ENCODE peak calls at places on chromosomes 6 and 20, in four cellular contexts. One of them, this sample, is unnamed.

GRCh38 chr20:33506576-33506975 is 16.7 kb downstream of the CBFA2T2 start:
- DNase-seq in HepG2: no peak
- DNase-seq in K562: no peak
- DNase-seq in GM12878: no peak
- DNase-seq in this sample: no peak

GRCh38 chr20:62030834-62031434 is 34.7 kb downstream of the TAF4 start:
- DNase-seq in HepG2: peak; percentile 51
- DNase-seq in K562: peak; percentile 20
- DNase-seq in GM12878: peak; percentile 59
- DNase-seq in this sample: no peak

GRCh38 chr6:82362868-82363267 is 749 bp upstream of the TPBG start:
- DNase-seq in HepG2: no peak
- DNase-seq in K562: no peak
- DNase-seq in GM12878: no peak
- DNase-seq in this sample: no peak

GRCh38 chr20:62570403-62570802 is 71.9 kb upstream of the SLCO4A1 start:
- DNase-seq in HepG2: no peak
- DNase-seq in K562: no peak
- DNase-seq in GM12878: no peak
- DNase-seq in this sample: no peak

GRCh38 chr20:61628901-61629300 is 376.8 kb downstream of the CDH4 start:
- DNase-seq in HepG2: no peak
- DNase-seq in K562: no peak
- DNase-seq in GM12878: no peak
- DNase-seq in this sample: no peak

GRCh38 chr6:45310118-45310788 is 17.9 kb upstream of the RUNX2 start:
- DNase-seq in HepG2: no peak
- DNase-seq in K562: no peak
- DNase-seq in GM12878: no peak
- DNase-seq in this sample: no peak

GRCh38 chr6:30156262-30156599 is 4.8 kb downstream of the TRIM10 start:
- DNase-seq in HepG2: peak; percentile 49
- DNase-seq in K562: peak; percentile 56
- DNase-seq in GM12878: no peak
- DNase-seq in this sample: peak; percentile 35

GRCh38 chr20:10965936-10966470 is 292.2 kb upstream of the JAG1 start:
- DNase-seq in HepG2: no peak
- DNase-seq in K562: no peak
- DNase-seq in GM12878: no peak
- DNase-seq in this sample: no peak

GRCh38 chr6:25318589-25318988 is 39.4 kb downstream of the CARMIL1 start:
- DNase-seq in HepG2: no peak
- DNase-seq in K562: no peak
- DNase-seq in GM12878: no peak
- DNase-seq in this sample: no peak

GRCh38 chr20:64246616-64247311 is 8.8 kb upstream of the PCMTD2 start:
- DNase-seq in HepG2: no peak
- DNase-seq in K562: no peak
- DNase-seq in GM12878: no peak
- DNase-seq in this sample: no peak

GRCh38 chr20:2133318-2134183 is 31.9 kb downstream of the STK35 start:
- DNase-seq in HepG2: no peak
- DNase-seq in K562: no peak
- DNase-seq in GM12878: peak; percentile 16
- DNase-seq in this sample: no peak

GRCh38 chr20:63943007-63943807 is 13.0 kb downstream of the UCKL1 start:
- DNase-seq in HepG2: no peak
- DNase-seq in K562: no peak
- DNase-seq in GM12878: no peak
- DNase-seq in this sample: no peak

GRCh38 chr20:10076126-10077080 is 41.6 kb downstream of the ANKEF1 start:
- DNase-seq in HepG2: no peak
- DNase-seq in K562: no peak
- DNase-seq in GM12878: no peak
- DNase-seq in this sample: no peak

GRCh38 chr6:154403803-154404202 is 47.2 kb upstream of the IPCEF1 start:
- DNase-seq in HepG2: no peak
- DNase-seq in K562: no peak
- DNase-seq in GM12878: no peak
- DNase-seq in this sample: no peak

GRCh38 chr6:104227502-104227901 is 632.2 kb downstream of the HACE1 start:
- DNase-seq in HepG2: no peak
- DNase-seq in K562: no peak
- DNase-seq in GM12878: no peak
- DNase-seq in this sample: no peak

GRCh38 chr6:44353336-44353735 is 10.9 kb downstream of the SPATS1 start:
- DNase-seq in HepG2: no peak
- DNase-seq in K562: no peak
- DNase-seq in GM12878: no peak
- DNase-seq in this sample: no peak

GRCh38 chr20:2752631-2753455 is 47.6 kb downstream of the CPXM1 start:
- DNase-seq in HepG2: peak; percentile 58
- DNase-seq in K562: peak; percentile 63
- DNase-seq in GM12878: no peak
- DNase-seq in this sample: peak; percentile 58

GRCh38 chr6:66825539-66825938 is 1118.5 kb upstream of the EYS start:
- DNase-seq in HepG2: no peak
- DNase-seq in K562: no peak
- DNase-seq in GM12878: no peak
- DNase-seq in this sample: no peak

GRCh38 chr6:38715016-38715809 is at the start of gene DNAH8:
- DNase-seq in HepG2: no peak
- DNase-seq in K562: no peak
- DNase-seq in GM12878: no peak
- DNase-seq in this sample: no peak

GRCh38 chr6:4125933-4126864 is 9.2 kb downstream of the ECI2 start:
- DNase-seq in HepG2: peak; percentile 84
- DNase-seq in K562: peak; percentile 46
- DNase-seq in GM12878: no peak
- DNase-seq in this sample: no peak

GRCh38 chr6:151052021-151052646 is 186.6 kb downstream of the MTHFD1L start:
- DNase-seq in HepG2: no peak
- DNase-seq in K562: no peak
- DNase-seq in GM12878: no peak
- DNase-seq in this sample: no peak

GRCh38 chr6:95959291-95959690 is 56.5 kb upstream of the FUT9 start:
- DNase-seq in HepG2: no peak
- DNase-seq in K562: no peak
- DNase-seq in GM12878: no peak
- DNase-seq in this sample: no peak

DNA sequence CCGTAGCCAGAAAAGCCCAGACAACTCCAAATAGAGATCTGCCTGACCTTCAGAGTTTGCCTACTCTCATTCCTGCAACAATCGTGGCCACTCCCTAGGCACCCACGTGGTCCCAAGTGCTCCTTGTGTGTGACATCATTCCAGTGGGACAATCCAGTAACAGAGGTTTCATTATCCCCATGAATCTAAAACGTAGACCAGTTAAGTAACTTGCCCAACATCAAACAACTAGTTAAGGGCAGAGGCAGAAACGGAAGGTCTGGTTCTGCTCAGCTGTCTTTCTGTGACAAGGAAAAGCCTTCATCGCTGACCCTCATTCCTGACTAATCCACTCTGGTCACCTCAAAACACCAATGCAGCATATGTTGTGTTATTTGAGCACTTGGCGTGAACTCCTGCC is 261.4 kb upstream of the JARID2 start:
- DNase-seq in HepG2: peak; percentile 36
- DNase-seq in K562: no peak
- DNase-seq in GM12878: no peak
- DNase-seq in this sample: peak; percentile 44
- TF ChIP-seq FOXM1 in HepG2: no peak
- TF ChIP-seq FOXM1 in K562: no peak
- TF ChIP-seq FOXM1 in GM12878: no peak
- TF ChIP-seq FOXM1 in this sample: no peak

DNA sequence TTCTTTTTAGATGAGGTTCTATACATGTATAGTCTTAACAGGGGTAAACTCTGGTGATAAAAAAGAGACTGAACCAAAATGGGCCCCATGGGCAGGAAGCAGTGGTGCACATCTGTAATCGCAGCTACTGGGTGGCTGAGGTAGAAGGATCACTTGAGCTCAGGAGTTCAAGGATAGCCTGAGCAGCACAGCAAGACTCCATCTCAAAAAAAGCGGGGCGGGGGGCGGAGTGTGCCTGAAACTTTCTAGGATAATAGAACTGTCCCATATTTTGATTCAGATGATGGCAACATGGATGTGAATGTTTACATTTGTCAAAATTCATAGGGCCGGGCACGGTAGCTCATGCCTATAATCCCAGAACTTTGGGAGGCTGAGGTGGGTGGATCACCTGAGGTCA is 48.8 kb upstream of the TAF8 start:
- DNase-seq in HepG2: no peak
- DNase-seq in K562: no peak
- DNase-seq in GM12878: no peak
- DNase-seq in this sample: no peak
- TF ChIP-seq FOXK2 in HepG2: no peak
- TF ChIP-seq FOXK2 in K562: no peak
- TF ChIP-seq FOXK2 in GM12878: no peak
- TF ChIP-seq FOXK2 in this sample: no peak

DNA sequence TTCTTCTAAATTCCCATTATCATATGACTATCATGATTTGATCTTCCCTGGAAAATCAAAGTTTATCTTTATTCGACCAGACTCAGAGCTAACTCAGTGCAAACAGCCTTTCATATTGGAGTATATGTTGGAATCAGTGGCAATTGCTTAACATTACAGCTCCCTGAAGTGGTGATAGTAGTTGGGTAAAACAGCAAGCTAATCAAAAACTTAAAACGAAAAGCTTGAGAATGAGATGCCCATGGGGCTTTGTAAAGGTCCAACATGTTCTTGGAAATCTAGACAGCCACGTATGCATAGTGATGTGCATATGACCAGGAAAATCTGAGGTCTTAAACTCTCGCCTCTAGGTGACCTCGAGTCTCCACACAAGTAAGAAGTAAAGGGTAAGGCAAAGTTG is 437.6 kb downstream of the KIF16B start:
- DNase-seq in HepG2: no peak
- DNase-seq in K562: no peak
- DNase-seq in GM12878: no peak
- DNase-seq in this sample: no peak
- TF ChIP-seq FOXM1 in HepG2: no peak
- TF ChIP-seq FOXM1 in K562: no peak
- TF ChIP-seq FOXM1 in GM12878: no peak
- TF ChIP-seq FOXM1 in this sample: no peak

GRCh38 chr6:166281104-166281503 is 27.1 kb downstream of the PRR18 start:
- DNase-seq in HepG2: no peak
- DNase-seq in K562: no peak
- DNase-seq in GM12878: no peak
- DNase-seq in this sample: no peak

GRCh38 chr6:166284640-166285039 is 23.6 kb downstream of the PRR18 start:
- DNase-seq in HepG2: no peak
- DNase-seq in K562: no peak
- DNase-seq in GM12878: no peak
- DNase-seq in this sample: no peak

GRCh38 chr6:166282394-166283032 is 25.7 kb downstream of the PRR18 start:
- DNase-seq in HepG2: no peak
- DNase-seq in K562: no peak
- DNase-seq in GM12878: no peak
- DNase-seq in this sample: no peak

GRCh38 chr6:166289181-166290061 is 18.8 kb downstream of the PRR18 start:
- DNase-seq in HepG2: no peak
- DNase-seq in K562: no peak
- DNase-seq in GM12878: no peak
- DNase-seq in this sample: no peak

DNA sequence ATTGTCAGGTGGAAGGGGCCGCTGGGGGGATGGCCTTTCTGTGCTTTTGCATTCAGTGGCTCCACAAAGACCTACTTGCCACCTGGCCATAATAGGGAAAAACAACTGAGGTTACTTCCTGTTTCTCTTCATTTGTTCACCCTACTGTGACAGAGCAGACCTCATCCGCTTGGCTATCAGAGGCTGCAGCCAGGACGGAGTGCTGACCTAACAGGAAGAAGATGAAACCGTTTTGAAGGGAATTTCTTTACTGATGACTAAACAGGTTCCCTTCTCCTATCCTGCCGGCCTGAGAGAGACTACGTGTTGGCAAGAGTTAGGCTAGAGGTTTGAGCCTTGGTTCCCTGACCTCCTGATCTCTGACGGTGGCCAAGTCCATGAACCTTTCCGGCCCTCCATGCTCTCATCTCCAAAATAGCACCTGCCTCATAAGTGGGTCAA is 21.3 kb downstream of the PRR18 start:
- DNase-seq in HepG2: no peak
- DNase-seq in K562: no peak
- DNase-seq in GM12878: peak; percentile 83
- DNase-seq in this sample: no peak
- TF ChIP-seq FOXK2 in HepG2: no peak
- TF ChIP-seq FOXK2 in K562: no peak
- TF ChIP-seq FOXK2 in GM12878: no peak
- TF ChIP-seq FOXK2 in this sample: no peak

This sample was measured in HEK293T.